ENCODE peak calls at places on chromosomes 11 and 22, in seven cellular contexts. A is bronchial epithelial cell, Z is posterior cingulate gyrus, C is M059J, E is LHCN-M2, J is psoas muscle, B is BJ. I is an unnamed sample.

GRCh38 chr11:64286801-64287159 is 1.1 kb downstream of the GPR137 start:
- DNase-seq in E (no peak), Z (no peak), A (no peak), J (no peak), B (no peak), C (no peak), I (no peak)

GRCh38 chr11:32575070-32575469 is 8.6 kb upstream of the EIF3M start:
- DNase-seq in Z (no peak), B (no peak), C (no peak), E (no peak), J (no peak), A (no peak), I (no peak)

GRCh38 chr22:48105254-48105653 is 1342.8 kb downstream of the TBC1D22A start:
- DNase-seq in C (no peak), J (no peak), Z (no peak), A (no peak), E (no peak), B (no peak), I (no peak)

GRCh38 chr11:131924446-131925240 is 554.2 kb downstream of the NTM start:
- DNase-seq in C (peak), E (peak), Z (no peak), A (no peak), B (no peak), J (no peak), I (no peak)

GRCh38 chr11:32890843-32891656 is 1.6 kb upstream of the QSER1 start:
- DNase-seq in J (no peak), E (no peak), C (no peak), B (no peak), Z (no peak), A (no peak), I (no peak)

GRCh38 chr11:126669416-126669815 is 313.9 kb downstream of the ST3GAL4 start:
- DNase-seq in E (peak), A (no peak), B (no peak), C (peak), Z (no peak), J (no peak), I (peak)

GRCh38 chr11:120186408-120186798 is 24.4 kb upstream of the OAF start:
- DNase-seq in J (peak), E (no peak), A (no peak), C (no peak), B (no peak), Z (no peak), I (no peak)

GRCh38 chr11:132028380-132029240 is 658.2 kb downstream of the NTM start:
- DNase-seq in Z (peak), A (peak), E (peak), B (no peak), C (peak), J (no peak), I (no peak)